ENCODE peak calls at places on chromosomes 12 and 14, in six cellular contexts. N is HepG2, X is GM12878, E is SK-N-SH, T is H1, Q is K562. O is an unnamed sample.

GRCh38 chr14:68782091-68782981 is 10.5 kb downstream of the ZFP36L1 start:
- DNase-seq in N (no peak), X (no peak), Q (peak), E (no peak), T (no peak), O (no peak)

GRCh38 chr14:60805881-60806569 is 71.5 kb downstream of the MNAT1 start:
- DNase-seq in Q (no peak), N (no peak), T (no peak), X (no peak), E (no peak), O (no peak)

GRCh38 chr12:31702047-31702446 is 26.8 kb downstream of the AMN1 start:
- DNase-seq in E (no peak), Q (no peak), X (no peak), T (no peak), N (no peak), O (no peak)

GRCh38 chr12:31951008-31951407 is 8.2 kb upstream of the RESF1 start:
- DNase-seq in Q (no peak), X (no peak), E (no peak), T (no peak), N (no peak), O (no peak)

GRCh38 chr14:25090716-25091454 is 40.9 kb upstream of the STXBP6 start:
- DNase-seq in Q (no peak), T (no peak), E (no peak), X (no peak), N (no peak), O (no peak)

GRCh38 chr14:66624319-66624937 is 116.5 kb downstream of the GPHN start:
- DNase-seq in N (peak), Q (peak), E (peak), T (peak), X (peak), O (peak)

GRCh38 chr14:29724991-29725390 is 202.7 kb downstream of the PRKD1 start:
- DNase-seq in T (no peak), E (no peak), X (no peak), Q (peak), N (no peak), O (no peak)

GRCh38 chr12:106248849-106249371 is 1.1 kb upstream of the CKAP4 start:
- DNase-seq in X (no peak), E (no peak), T (no peak), Q (no peak), N (no peak), O (no peak)

GRCh38 chr14:104350463-104351185 is 212.2 kb downstream of the KIF26A start:
- DNase-seq in E (peak), N (no peak), T (no peak), Q (no peak), X (no peak), O (no peak)

GRCh38 chr14:90512332-90512951 is 115.6 kb downstream of the CALM1 start:
- DNase-seq in T (no peak), Q (no peak), X (no peak), E (no peak), N (no peak), O (no peak)

GRCh38 chr12:57208946-57209282 is 7.7 kb upstream of the NXPH4 start:
- DNase-seq in Q (no peak), T (no peak), X (no peak), E (no peak), N (no peak), O (no peak)

GRCh38 chr12:22518067-22518719 is 26.1 kb downstream of the C2CD5 start:
- DNase-seq in T (no peak), E (no peak), N (no peak), Q (no peak), X (no peak), O (no peak)

GRCh38 chr14:103418508-103418818 is 33.2 kb downstream of the MARK3 start:
- DNase-seq in Q (peak), X (no peak), N (no peak), E (no peak), T (no peak), O (peak)

GRCh38 chr12:29415111-29415510 is 34.1 kb upstream of the ERGIC2 start:
- DNase-seq in T (no peak), Q (no peak), X (no peak), E (no peak), N (no peak), O (no peak)

GRCh38 chr14:75022655-75023054 is 19.9 kb downstream of the EIF2B2 start:
- DNase-seq in E (peak), N (peak), T (no peak), Q (peak), X (no peak), O (no peak)

GRCh38 chr14:73750161-73750901 is 36.1 kb upstream of the PNMA1 start:
- DNase-seq in Q (no peak), N (no peak), T (no peak), E (no peak), X (no peak), O (no peak)

GRCh38 chr12:57472391-57472790 is 7.3 kb downstream of the ARHGAP9 start:
- DNase-seq in T (no peak), N (no peak), Q (no peak), E (no peak), X (no peak), O (no peak)

GRCh38 chr12:54404061-54405004 is 14.7 kb downstream of the ITGA5 start:
- DNase-seq in N (peak), Q (peak), E (peak), T (peak), X (no peak), O (peak)

GRCh38 chr14:97218713-97219355 is 421.7 kb downstream of the VRK1 start:
- DNase-seq in E (peak), Q (no peak), N (no peak), T (peak), X (no peak), O (no peak)

GRCh38 chr12:16473610-16474326 is 126.3 kb downstream of the MGST1 start:
- DNase-seq in E (no peak), T (no peak), Q (no peak), N (no peak), X (no peak), O (no peak)
- TF ChIP-seq GABPA in E (no peak), T (no peak), Q (no peak), N (no peak), X (no peak), O (no peak)

GRCh38 chr12:45130881-45131281 is 80.0 kb upstream of the DBX2 start:
- DNase-seq in X (peak), N (peak), E (peak), T (peak), Q (peak), O (peak)
- TF ChIP-seq GABPA in X (no peak), N (no peak), E (no peak), T (no peak), Q (no peak), O (no peak)

DNA sequence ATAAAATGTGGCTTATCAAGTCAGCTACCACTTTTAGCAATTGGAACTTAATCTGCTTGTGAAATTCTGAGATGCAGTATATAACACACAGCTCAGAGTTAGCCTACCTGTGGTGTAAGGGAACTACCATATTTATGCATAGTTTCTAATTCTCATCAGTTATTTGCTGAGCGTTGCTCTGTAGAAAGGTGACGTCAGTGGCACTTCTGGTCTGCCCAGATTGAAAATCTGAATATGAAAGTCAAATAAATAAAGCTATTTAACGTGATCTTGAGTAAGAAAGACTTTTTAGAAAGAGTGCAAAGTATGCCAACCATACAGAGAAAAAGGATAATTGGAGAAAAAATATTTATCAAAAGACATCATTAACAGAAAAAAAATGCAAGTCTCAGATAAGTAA is 938.9 kb upstream of the NOVA1 start:
- DNase-seq in X (no peak), E (no peak), T (no peak), N (no peak), Q (no peak), O (no peak)
- TF ChIP-seq GABPA in X (no peak), E (no peak), T (no peak), N (no peak), Q (no peak), O (no peak)

GRCh38 chr14:56661478-56661877 is 81.9 kb downstream of the TMEM260 start:
- DNase-seq in E (no peak), N (no peak), X (no peak), T (no peak), Q (no peak), O (no peak)

GRCh38 chr14:56659361-56659760 is 79.8 kb downstream of the TMEM260 start:
- DNase-seq in X (no peak), T (no peak), N (no peak), E (no peak), Q (no peak), O (no peak)

GRCh38 chr14:56657604-56658003 is 78.0 kb downstream of the TMEM260 start:
- DNase-seq in T (no peak), Q (no peak), X (no peak), E (no peak), N (no peak), O (no peak)

GRCh38 chr14:56660677-56661389 is 81.2 kb downstream of the TMEM260 start:
- DNase-seq in T (no peak), N (no peak), X (no peak), E (no peak), Q (no peak), O (no peak)

DNA sequence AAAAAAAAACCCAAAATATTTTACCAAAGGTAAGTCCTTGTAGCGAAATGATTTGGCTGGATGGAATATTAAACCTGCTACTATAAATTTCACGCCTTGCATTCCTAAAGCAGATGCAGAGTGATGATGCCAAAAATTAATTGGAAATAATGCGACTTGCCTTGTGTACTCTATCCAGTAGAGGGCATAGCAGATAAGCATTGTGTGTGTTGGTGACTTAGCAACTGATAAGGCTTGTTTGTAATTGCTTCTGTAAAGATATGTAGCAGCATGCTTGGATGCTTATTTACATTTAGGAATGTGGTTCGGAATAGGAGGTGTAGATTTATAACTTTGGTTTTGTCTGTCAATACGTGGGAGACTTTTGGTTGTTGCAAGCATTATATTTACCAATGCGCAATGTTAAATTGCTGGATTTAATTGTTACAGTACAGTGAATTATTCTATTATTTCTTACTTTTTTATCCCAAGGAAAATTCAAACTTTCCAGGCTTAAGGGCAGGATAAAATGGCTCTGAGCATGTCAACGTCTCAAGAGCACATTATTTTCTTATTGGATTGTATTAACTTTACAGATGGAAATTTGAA is 80.5 kb downstream of the TMEM260 start:
- DNase-seq in T (no peak), Q (peak), N (peak), X (no peak), E (peak), O (peak)
- TF ChIP-seq GABPA in T (no peak), Q (no peak), N (no peak), X (no peak), E (no peak), O (no peak)

GRCh38 chr12:10362828-10363664 is 26.8 kb downstream of the KLRK1 start:
- DNase-seq in T (no peak), Q (peak), N (no peak), X (peak), E (no peak), O (no peak)

GRCh38 chr12:10365716-10366433 is 24.0 kb downstream of the KLRK1 start:
- DNase-seq in T (no peak), E (no peak), Q (peak), N (no peak), X (no peak), O (no peak)

GRCh38 chr12:10364839-10365681 is 24.8 kb downstream of the KLRK1 start:
- DNase-seq in Q (peak), E (peak), X (peak), T (no peak), N (peak), O (peak)

GRCh38 chr12:10363665-10363921 is 26.2 kb downstream of the KLRK1 start:
- DNase-seq in T (no peak), E (no peak), N (no peak), Q (no peak), X (no peak), O (no peak)

DNA sequence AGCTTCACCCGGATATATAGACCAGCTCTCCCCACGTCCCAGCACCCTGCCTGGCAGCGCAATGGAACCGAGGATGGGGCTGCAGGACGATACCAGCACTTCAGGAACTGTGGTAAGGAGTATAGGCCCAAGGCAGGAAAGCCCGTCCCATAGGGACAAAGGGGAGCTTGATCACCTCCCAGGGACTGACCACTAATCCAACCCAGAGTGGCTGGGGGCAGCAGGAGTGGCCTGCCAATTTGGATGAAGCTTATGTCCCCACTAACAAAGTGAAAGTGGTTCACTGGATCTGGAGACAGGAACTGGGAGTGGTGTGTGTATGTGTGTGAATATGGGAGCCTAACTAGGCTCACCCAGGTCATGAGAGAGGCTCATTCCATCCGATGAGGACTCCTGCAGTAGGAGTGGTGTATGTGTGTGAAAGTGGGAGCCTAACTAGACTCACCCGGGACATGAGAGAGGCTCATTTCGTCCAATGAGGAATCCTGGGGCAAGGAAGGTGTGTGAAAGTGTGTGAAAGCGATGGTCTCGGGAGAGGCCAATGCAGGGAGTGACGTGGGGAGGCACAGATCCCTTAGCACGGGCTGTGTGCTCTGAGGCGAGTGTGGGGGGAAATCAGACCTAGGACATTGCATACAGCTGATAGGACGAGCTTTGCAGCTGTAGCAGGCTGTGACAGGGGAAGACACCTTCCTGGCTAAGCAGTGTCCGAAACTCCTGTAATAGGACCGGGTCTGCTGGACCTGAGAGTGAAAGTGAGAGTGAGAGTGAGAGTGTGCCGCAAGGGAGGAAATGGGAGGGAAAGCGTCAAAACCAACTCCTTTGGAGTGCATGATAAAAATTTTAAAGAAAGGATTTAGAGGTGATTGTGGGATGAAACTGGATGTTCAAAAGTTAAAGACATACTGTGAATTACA is 25.7 kb downstream of the KLRK1 start:
- DNase-seq in N (peak), Q (peak), T (no peak), E (no peak), X (peak), O (no peak)
- TF ChIP-seq GABPA in N (no peak), Q (no peak), T (no peak), E (no peak), X (no peak), O (no peak)